ENCODE peak calls at places on chromosomes 6 and 20, in four cellular contexts. One of them, this sample, is unnamed.
A peak's percentile ranks its signal among the peaks of the same experiment; 100 is the strongest.

GRCh38 chr6:19669206-19669605 is 168.0 kb upstream of the ID4 start:
- DNase-seq in H9: no peak
- DNase-seq in AG10803: peak; percentile 71
- DNase-seq in mesothelial cell of epicardium: no peak
- DNase-seq in this sample: no peak

GRCh38 chr20:2693286-2693995 is 861 bp downstream of the EBF4 start:
- DNase-seq in H9: peak; percentile 50
- DNase-seq in AG10803: no peak
- DNase-seq in mesothelial cell of epicardium: peak; percentile 65
- DNase-seq in this sample: peak; percentile 44

GRCh38 chr6:165745492-165745891 is 82.5 kb upstream of the PDE10A start:
- DNase-seq in H9: no peak
- DNase-seq in AG10803: no peak
- DNase-seq in mesothelial cell of epicardium: no peak
- DNase-seq in this sample: no peak

GRCh38 chr20:58103517-58103904 is 124.9 kb downstream of the ANKRD60 start:
- DNase-seq in H9: no peak
- DNase-seq in AG10803: no peak
- DNase-seq in mesothelial cell of epicardium: no peak
- DNase-seq in this sample: no peak

GRCh38 chr20:64271636-64272035 is 16.1 kb downstream of the PCMTD2 start:
- DNase-seq in H9: no peak
- DNase-seq in AG10803: no peak
- DNase-seq in mesothelial cell of epicardium: no peak
- DNase-seq in this sample: no peak

GRCh38 chr6:94050515-94050914 is 631.2 kb upstream of the EPHA7 start:
- DNase-seq in H9: no peak
- DNase-seq in AG10803: no peak
- DNase-seq in mesothelial cell of epicardium: no peak
- DNase-seq in this sample: no peak

GRCh38 chr20:58668901-58669286 is 17.8 kb downstream of the STX16 start:
- DNase-seq in H9: no peak
- DNase-seq in AG10803: no peak
- DNase-seq in mesothelial cell of epicardium: no peak
- DNase-seq in this sample: no peak

GRCh38 chr20:55251170-55251569 is 754.1 kb downstream of the CBLN4 start:
- DNase-seq in H9: no peak
- DNase-seq in AG10803: no peak
- DNase-seq in mesothelial cell of epicardium: no peak
- DNase-seq in this sample: no peak

GRCh38 chr6:7267521-7268091 is 45.4 kb downstream of the SSR1 start:
- DNase-seq in H9: no peak
- DNase-seq in AG10803: peak; percentile 89
- DNase-seq in mesothelial cell of epicardium: no peak
- DNase-seq in this sample: no peak

GRCh38 chr6:104816141-104816540 is 43.6 kb downstream of the HACE1 start:
- DNase-seq in H9: no peak
- DNase-seq in AG10803: no peak
- DNase-seq in mesothelial cell of epicardium: no peak
- DNase-seq in this sample: no peak

GRCh38 chr6:86087954-86088353 is 445.3 kb upstream of the SYNCRIP start:
- DNase-seq in H9: no peak
- DNase-seq in AG10803: no peak
- DNase-seq in mesothelial cell of epicardium: no peak
- DNase-seq in this sample: no peak

GRCh38 chr6:167501831-167502385 is 177.0 kb downstream of the TTLL2 start:
- DNase-seq in H9: peak; percentile 71
- DNase-seq in AG10803: no peak
- DNase-seq in mesothelial cell of epicardium: no peak
- DNase-seq in this sample: no peak
- TF ChIP-seq CTCF in H9: peak; percentile 66
- TF ChIP-seq CTCF in AG10803: no peak
- TF ChIP-seq CTCF in mesothelial cell of epicardium: no peak
- TF ChIP-seq CTCF in this sample: peak; percentile 54

DNA sequence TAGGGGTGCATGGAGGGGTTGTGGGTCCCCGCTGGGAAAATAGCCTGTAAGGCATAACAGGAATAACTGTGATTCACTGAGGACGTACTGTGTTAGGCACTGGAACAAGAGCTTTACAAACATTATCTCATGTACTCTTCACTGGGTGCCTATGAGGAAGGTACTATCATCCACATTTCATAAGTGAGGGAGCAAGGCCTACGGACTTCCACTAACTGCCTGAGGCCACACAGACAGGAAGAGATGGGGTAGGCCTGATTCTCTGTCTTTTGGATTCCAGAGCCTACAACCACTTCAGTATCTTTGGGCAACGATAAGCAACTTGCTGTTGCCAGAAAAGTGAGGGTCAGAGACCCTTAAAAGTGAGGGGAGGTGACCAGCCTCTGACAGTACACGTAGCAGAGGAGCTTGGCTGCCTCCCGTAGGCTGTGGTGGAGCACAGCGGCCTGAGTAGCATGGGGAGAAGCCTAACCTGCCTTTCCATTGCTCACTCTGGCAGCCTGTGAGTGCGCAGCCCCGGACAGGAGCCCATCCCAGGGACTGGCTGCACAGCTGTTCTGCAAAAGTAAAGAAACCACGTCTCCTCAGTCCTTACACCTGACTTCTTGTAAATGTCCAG is 30.4 kb downstream of the PSMB1 start:
- DNase-seq in H9: peak; percentile 71
- DNase-seq in AG10803: no peak
- DNase-seq in mesothelial cell of epicardium: no peak
- DNase-seq in this sample: no peak
- TF ChIP-seq CTCF in H9: peak; percentile 72
- TF ChIP-seq CTCF in AG10803: peak; percentile 29
- TF ChIP-seq CTCF in mesothelial cell of epicardium: no peak
- TF ChIP-seq CTCF in this sample: peak; percentile 47

GRCh38 chr20:14454296-14454695 is 116.9 kb upstream of the FLRT3 start:
- DNase-seq in H9: no peak
- DNase-seq in AG10803: no peak
- DNase-seq in mesothelial cell of epicardium: no peak
- DNase-seq in this sample: no peak

GRCh38 chr20:14453259-14453658 is 115.8 kb upstream of the FLRT3 start:
- DNase-seq in H9: no peak
- DNase-seq in AG10803: no peak
- DNase-seq in mesothelial cell of epicardium: no peak
- DNase-seq in this sample: no peak

GRCh38 chr20:14446446-14446845 is 109.0 kb upstream of the FLRT3 start:
- DNase-seq in H9: no peak
- DNase-seq in AG10803: no peak
- DNase-seq in mesothelial cell of epicardium: no peak
- DNase-seq in this sample: no peak

GRCh38 chr20:14449323-14449722 is 111.9 kb upstream of the FLRT3 start:
- DNase-seq in H9: no peak
- DNase-seq in AG10803: no peak
- DNase-seq in mesothelial cell of epicardium: no peak
- DNase-seq in this sample: no peak

DNA sequence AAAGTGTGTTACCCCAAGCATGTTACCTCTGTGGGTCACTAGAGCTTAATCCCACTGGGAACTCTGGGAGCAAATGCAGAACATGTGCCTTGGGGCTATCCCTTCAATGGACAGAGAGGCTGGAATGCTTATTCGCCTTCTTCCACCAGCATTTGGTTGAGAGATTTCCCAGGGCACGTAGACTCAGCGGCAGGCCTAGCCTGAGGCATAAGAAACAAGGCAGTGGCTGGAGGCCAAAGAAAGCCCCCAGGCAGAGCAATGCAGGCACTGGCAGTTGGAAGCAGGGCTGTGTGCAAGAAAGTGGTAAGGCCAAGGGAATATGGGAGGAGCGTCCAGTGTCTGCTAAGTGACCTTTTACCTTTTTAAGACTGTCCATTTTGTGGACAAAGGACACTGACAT is 114.0 kb upstream of the FLRT3 start:
- DNase-seq in H9: peak; percentile 40
- DNase-seq in AG10803: no peak
- DNase-seq in mesothelial cell of epicardium: no peak
- DNase-seq in this sample: no peak
- TF ChIP-seq CTCF in H9: no peak
- TF ChIP-seq CTCF in AG10803: no peak
- TF ChIP-seq CTCF in mesothelial cell of epicardium: no peak
- TF ChIP-seq CTCF in this sample: no peak

DNA sequence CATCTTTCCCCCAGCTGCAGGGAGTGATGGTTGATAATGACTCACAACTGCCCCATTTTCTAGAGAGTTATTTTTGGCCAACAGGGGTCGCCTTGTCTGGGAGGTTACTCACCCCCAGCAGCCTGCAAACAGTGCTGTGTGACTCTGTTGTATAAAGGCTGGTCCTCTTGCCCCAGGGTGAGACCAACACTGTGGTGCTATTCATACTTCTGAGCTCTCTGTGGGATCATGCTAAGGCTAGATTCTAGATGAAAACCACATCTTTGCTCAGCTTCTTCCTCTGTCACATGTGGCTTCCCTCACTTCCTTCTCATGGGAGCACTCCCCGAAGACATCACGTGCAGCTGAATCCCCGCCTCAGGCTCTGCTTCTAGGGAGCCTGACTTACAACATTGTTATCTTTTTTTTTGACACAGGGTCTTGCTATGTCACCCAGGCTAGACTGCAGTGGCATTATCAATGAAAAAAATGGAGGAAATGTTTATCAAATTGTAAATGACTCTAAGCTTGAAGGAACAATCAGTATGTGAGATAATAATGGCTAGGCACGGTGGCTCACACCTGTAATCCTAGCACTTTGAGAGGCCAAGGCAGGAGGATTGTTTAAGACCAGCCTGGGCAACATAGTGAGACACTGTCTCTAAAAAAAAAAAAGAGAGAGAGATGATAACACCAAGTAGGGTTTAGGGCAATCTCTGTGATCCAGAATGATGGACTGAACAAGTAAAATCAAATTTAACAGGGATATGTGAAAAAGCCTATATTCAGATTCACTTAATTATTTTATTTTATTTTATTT is 55.7 kb upstream of the SLC23A2 start:
- DNase-seq in H9: peak; percentile 61
- DNase-seq in AG10803: peak; percentile 35
- DNase-seq in mesothelial cell of epicardium: no peak
- DNase-seq in this sample: no peak
- TF ChIP-seq CTCF in H9: peak; percentile 70
- TF ChIP-seq CTCF in AG10803: peak; percentile 51
- TF ChIP-seq CTCF in mesothelial cell of epicardium: no peak
- TF ChIP-seq CTCF in this sample: peak; percentile 17

DNA sequence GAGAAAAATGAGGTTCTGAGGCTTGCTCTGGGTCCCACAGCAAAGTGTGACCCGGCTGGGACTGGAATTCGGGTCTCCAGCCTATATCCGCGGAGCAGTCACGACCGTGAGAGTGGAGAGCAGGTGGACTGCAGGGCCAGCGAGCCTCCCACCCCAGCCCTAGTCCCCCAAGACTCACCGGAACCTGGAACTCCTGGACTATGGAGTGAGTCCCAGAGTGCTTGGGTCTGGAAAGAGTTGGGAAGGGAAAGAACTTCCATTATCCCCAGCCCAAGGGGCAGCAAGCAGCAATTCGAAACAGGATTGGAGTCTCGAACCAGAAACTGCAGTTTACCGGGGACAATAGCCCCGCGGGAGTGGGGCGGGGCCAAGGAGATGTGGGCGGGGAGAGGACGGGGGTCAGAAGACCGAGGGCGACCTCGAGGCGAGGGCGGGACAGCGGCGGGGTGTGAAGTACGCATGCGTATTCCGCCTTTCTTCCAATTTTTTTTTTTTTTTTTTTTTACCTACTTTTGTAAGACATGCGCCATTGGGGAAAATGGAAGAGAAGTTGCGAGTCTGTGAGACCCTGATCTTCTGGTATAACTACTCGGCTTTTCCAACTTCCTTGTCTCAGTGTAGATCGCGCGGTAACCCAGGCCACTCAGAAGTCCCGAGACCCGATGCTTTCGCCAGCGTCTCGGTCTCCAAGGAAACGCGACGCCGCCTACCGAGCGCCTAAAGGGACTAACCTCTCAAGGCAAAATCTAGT is at the start of gene C20orf96:
- DNase-seq in H9: peak; percentile 92
- DNase-seq in AG10803: peak; percentile 93
- DNase-seq in mesothelial cell of epicardium: peak; percentile 86
- DNase-seq in this sample: peak; percentile 83
- TF ChIP-seq CTCF in H9: peak; percentile 53
- TF ChIP-seq CTCF in AG10803: peak; percentile 66
- TF ChIP-seq CTCF in mesothelial cell of epicardium: no peak
- TF ChIP-seq CTCF in this sample: peak; percentile 50

GRCh38 chr20:32110727-32111126 is 1.2 kb downstream of the TM9SF4 start:
- DNase-seq in H9: no peak
- DNase-seq in AG10803: no peak
- DNase-seq in mesothelial cell of epicardium: no peak
- DNase-seq in this sample: no peak

GRCh38 chr20:32111287-32111686 is 1.8 kb downstream of the TM9SF4 start:
- DNase-seq in H9: no peak
- DNase-seq in AG10803: no peak
- DNase-seq in mesothelial cell of epicardium: no peak
- DNase-seq in this sample: no peak

GRCh38 chr20:32108814-32109391 is 611 bp upstream of the TM9SF4 start:
- DNase-seq in H9: no peak
- DNase-seq in AG10803: no peak
- DNase-seq in mesothelial cell of epicardium: no peak
- DNase-seq in this sample: no peak

GRCh38 chr20:32110173-32110704 is 725 bp downstream of the TM9SF4 start:
- DNase-seq in H9: no peak
- DNase-seq in AG10803: no peak
- DNase-seq in mesothelial cell of epicardium: no peak
- DNase-seq in this sample: no peak

GRCh38 chr20:32109392-32110172 is at the start of gene TM9SF4:
- DNase-seq in H9: peak; percentile 96
- DNase-seq in AG10803: peak; percentile 92
- DNase-seq in mesothelial cell of epicardium: peak; percentile 89
- DNase-seq in this sample: peak; percentile 87
- TF ChIP-seq CTCF in H9: no peak
- TF ChIP-seq CTCF in AG10803: no peak
- TF ChIP-seq CTCF in mesothelial cell of epicardium: no peak
- TF ChIP-seq CTCF in this sample: no peak

DNA sequence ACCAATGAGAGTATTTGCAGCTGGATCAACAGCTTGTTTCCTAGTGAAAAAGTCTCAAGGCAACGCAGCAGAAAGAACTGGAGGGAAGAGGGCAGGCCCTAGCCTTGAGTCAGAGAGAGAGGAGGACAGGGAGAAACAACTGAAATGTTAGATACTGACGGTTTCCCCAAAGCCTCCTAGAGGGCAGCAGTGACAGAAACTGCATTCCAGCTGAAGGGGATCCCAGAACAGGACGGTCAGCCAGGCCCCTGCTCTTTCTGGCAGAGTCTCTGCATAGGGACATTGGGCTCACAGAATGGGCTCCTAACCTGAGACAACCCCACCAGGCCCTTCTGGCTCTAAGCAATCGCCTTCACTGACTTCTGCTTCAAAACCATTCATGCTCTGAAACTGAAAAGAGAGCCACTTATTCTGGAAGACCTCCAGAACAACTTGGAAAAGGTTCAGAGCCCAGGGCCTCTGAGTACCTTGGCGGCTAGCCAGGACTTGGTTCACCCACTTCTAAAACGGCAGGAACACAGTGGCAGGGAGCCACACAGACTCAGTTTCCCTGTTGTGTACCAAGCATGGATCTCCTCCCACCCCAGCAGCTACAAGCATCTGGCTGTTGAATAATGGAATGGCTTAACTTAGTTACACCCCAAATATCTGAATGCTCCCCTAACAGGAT is 72.9 kb downstream of the PSMB1 start:
- DNase-seq in H9: peak; percentile 47
- DNase-seq in AG10803: no peak
- DNase-seq in mesothelial cell of epicardium: no peak
- DNase-seq in this sample: no peak
- TF ChIP-seq CTCF in H9: peak; percentile 55
- TF ChIP-seq CTCF in AG10803: no peak
- TF ChIP-seq CTCF in mesothelial cell of epicardium: no peak
- TF ChIP-seq CTCF in this sample: no peak